ENCODE peak calls at places on chromosomes 1 and 21, in six cellular contexts. A, P, D, K, O and W are unnamed samples. For H3K4me1, the result is how much of the 10 kb centered on the place peaks cover.

GRCh38 chr1:104593418-104594187 is 843.9 kb downstream of the AMY1C start:
- DNase-seq in A (no peak), P (no peak), D (no peak), K (no peak), O (no peak), W (no peak)

GRCh38 chr21:44764319-44765230 is 37.0 kb downstream of the UBE2G2 start:
- DNase-seq in A (no peak), P (no peak), D (no peak), K (peak), O (no peak), W (no peak)

GRCh38 chr1:60394436-60394835 is 320.9 kb upstream of the C1orf87 start:
- DNase-seq in A (no peak), P (no peak), D (no peak), K (no peak), O (no peak), W (no peak)

GRCh38 chr1:19651141-19651737 is 7.1 kb downstream of the NBL1 start:
- DNase-seq in A (peak), P (no peak), D (peak), K (peak), O (no peak), W (no peak)

GRCh38 chr1:228837817-228838716 is 102.8 kb downstream of the RHOU start:
- DNase-seq in A (peak), P (peak), D (no peak), K (peak), O (peak), W (no peak)

GRCh38 chr21:45152265-45152746 is 77.9 kb downstream of the ADARB1 start:
- DNase-seq in A (no peak), P (peak), D (peak), K (no peak), O (no peak), W (no peak)

GRCh38 chr1:55376894-55377293 is 161.7 kb upstream of the USP24 start:
- DNase-seq in A (no peak), P (no peak), D (no peak), K (no peak), O (no peak), W (no peak)

GRCh38 chr1:60575326-60575874 is 501.8 kb upstream of the C1orf87 start:
- DNase-seq in A (no peak), P (no peak), D (no peak), K (no peak), O (no peak), W (no peak)

GRCh38 chr1:149978547-149979023 is 31.9 kb downstream of the OTUD7B start:
- DNase-seq in A (no peak), P (no peak), D (no peak), K (no peak), O (no peak), W (no peak)

GRCh38 chr1:187471555-187471954 is 642.8 kb downstream of the PLA2G4A start:
- DNase-seq in A (no peak), P (no peak), D (no peak), K (peak), O (no peak), W (no peak)

GRCh38 chr1:41599912-41600311 is 115.4 kb upstream of the EDN2 start:
- DNase-seq in A (no peak), P (no peak), D (no peak), K (peak), O (no peak), W (no peak)

GRCh38 chr1:9033363-9033762 is 7.1 kb upstream of the SLC2A7 start:
- DNase-seq in A (no peak), P (no peak), D (no peak), K (no peak), O (no peak), W (no peak)

GRCh38 chr1:216306830-216307229 is 116.4 kb downstream of the USH2A start:
- DNase-seq in A (no peak), P (no peak), D (no peak), K (peak), O (no peak), W (no peak)

GRCh38 chr1:11448375-11449085 is 30.4 kb upstream of the DISP3 start:
- DNase-seq in A (no peak), P (no peak), D (no peak), K (peak), O (no peak), W (no peak)

GRCh38 chr21:34639882-34640788 is 25.2 kb upstream of the RCAN1 start:
- DNase-seq in A (no peak), P (no peak), D (no peak), K (peak), O (no peak), W (no peak)

GRCh38 chr1:212271823-212272498 is 13.2 kb upstream of the PPP2R5A start:
- DNase-seq in A (no peak), P (no peak), D (peak), K (no peak), O (no peak), W (no peak)

GRCh38 chr1:26434161-26434752 is 2.1 kb downstream of the DHDDS start:
- DNase-seq in A (no peak), P (no peak), D (no peak), K (no peak), O (no peak), W (no peak)

GRCh38 chr1:180503274-180503862 is 991 bp upstream of the ACBD6 start:
- DNase-seq in A (no peak), P (no peak), D (no peak), K (peak), O (no peak), W (no peak)

GRCh38 chr1:234863596-234863995 is 253.6 kb upstream of the IRF2BP2 start:
- DNase-seq in A (peak), P (peak), D (no peak), K (peak), O (no peak), W (no peak)

GRCh38 chr1:219085988-219086387 is 87.7 kb upstream of the LYPLAL1 start:
- DNase-seq in A (no peak), P (no peak), D (no peak), K (peak), O (no peak), W (no peak)

GRCh38 chr1:11912000-11912399 is 14.2 kb downstream of the KIAA2013 start:
- DNase-seq in A (no peak), P (no peak), D (no peak), K (no peak), O (no peak), W (no peak)

GRCh38 chr21:31394309-31394708 is 50.2 kb upstream of the TIAM1 start:
- DNase-seq in A (no peak), P (no peak), D (no peak), K (no peak), O (no peak), W (no peak)

GRCh38 chr1:183124259-183124658 is 61.8 kb upstream of the LAMC2 start:
- DNase-seq in A (no peak), P (no peak), D (no peak), K (no peak), O (no peak), W (no peak)

GRCh38 chr1:63624911-63625310 is 31.7 kb downstream of the PGM1 start:
- DNase-seq in A (no peak), P (no peak), D (no peak), K (peak), O (no peak), W (no peak)

GRCh38 chr21:35943752-35944151 is 116.6 kb downstream of the SETD4 start:
- DNase-seq in A (no peak), P (no peak), D (no peak), K (no peak), O (no peak), W (no peak)

GRCh38 chr21:21897275-21897883 is 899.2 kb downstream of the NCAM2 start:
- DNase-seq in A (no peak), P (no peak), D (no peak), K (peak), O (no peak), W (no peak)

GRCh38 chr1:231059566-231060193 is 19.6 kb upstream of the FAM89A start:
- DNase-seq in A (no peak), P (no peak), D (no peak), K (peak), O (no peak), W (no peak)

GRCh38 chr1:160567858-160568682 is 11.2 kb downstream of the CD84 start:
- DNase-seq in A (no peak), P (no peak), D (no peak), K (no peak), O (no peak), W (no peak)
- H3K27ac ChIP-seq in A (no peak), P (peak), D (no peak), K (no peak), O (no peak), W (no peak)

DNA sequence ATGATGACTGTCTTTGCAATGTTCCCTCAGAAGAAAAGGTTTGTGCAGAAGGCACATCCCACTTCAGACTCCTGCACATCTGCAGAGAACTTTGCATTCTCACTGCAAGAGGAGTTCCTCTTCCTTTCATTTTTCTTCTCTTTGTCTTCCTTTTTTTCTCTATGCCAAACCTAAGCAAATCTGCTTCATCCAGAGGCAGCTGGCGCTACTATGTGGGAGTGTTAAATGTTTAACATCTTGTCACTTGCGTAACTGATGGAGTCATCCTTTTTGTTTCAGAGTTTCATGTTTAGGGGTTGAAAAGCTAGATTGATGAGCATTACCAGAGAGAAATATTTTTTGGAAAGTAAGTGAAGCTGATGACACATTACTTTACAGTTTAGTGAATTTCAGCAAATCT is 985 bp upstream of the LRRC53 start:
- DNase-seq in A (no peak), P (no peak), D (no peak), K (peak), O (no peak), W (no peak)
- H3K4me1 ChIP-seq in A (under half), P (under half), D (under half), K (under half), O (under half), W (under half)

DNA sequence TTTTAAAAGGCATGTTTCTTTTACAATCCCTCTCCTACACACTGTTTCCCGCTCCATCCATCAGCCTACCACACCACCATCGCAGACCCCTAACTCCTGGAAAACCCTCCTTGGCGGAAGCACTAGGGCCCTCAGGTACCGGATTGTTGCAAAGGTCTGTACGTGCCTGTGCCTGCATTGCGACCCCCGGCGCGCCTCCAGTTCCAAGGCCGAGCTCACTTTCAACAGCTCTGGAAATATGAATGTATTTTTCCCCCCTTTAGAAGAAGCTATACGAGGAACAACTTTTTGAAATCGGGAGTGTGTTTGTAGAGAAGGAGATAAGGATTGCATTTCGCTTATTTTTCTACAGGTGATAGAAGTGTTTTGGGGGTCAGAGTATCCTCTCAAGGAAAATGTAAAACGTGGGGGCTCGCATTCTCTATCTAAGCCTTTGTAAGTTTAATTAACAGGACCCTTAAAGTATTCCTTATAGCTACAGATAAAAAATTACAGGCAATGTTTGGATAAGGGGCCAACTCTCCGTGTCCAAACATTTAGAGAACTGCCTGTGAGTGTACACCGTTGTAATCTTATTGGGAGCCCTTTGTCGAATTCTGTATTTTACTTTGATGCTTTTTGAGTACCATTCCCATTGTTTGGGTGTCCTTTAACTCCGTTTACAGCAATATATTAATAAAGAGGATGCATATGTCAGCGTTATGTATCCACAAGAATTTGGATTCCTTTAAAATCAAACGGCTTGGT is 5.8 kb downstream of the PRRX1 start:
- DNase-seq in A (no peak), P (no peak), D (no peak), K (peak), O (no peak), W (no peak)
- H3K4me3 ChIP-seq in A (peak), P (no peak), D (no peak), K (peak), O (no peak), W (no peak)

GRCh38 chr1:69827732-69828131 is 260.0 kb downstream of the LRRC7 start:
- DNase-seq in A (no peak), P (no peak), D (no peak), K (no peak), O (no peak), W (no peak)
- H3K27ac ChIP-seq in A (no peak), P (no peak), D (no peak), K (no peak), O (no peak), W (no peak)

GRCh38 chr1:47871799-47872353 is 125.3 kb downstream of the TRABD2B start:
- DNase-seq in A (no peak), P (no peak), D (no peak), K (no peak), O (peak), W (no peak)
- H3K4me1 ChIP-seq in A (under half), P (under half), D (under half), K (under half), O (under half), W (under half)

GRCh38 chr1:90876098-90876497 is 145.7 kb downstream of the ZNF644 start:
- DNase-seq in A (no peak), P (no peak), D (no peak), K (no peak), O (no peak), W (no peak)

GRCh38 chr1:90881034-90881433 is 140.8 kb downstream of the ZNF644 start:
- DNase-seq in A (no peak), P (no peak), D (no peak), K (no peak), O (no peak), W (no peak)

GRCh38 chr1:90879281-90879680 is 142.6 kb downstream of the ZNF644 start:
- DNase-seq in A (no peak), P (no peak), D (no peak), K (peak), O (peak), W (no peak)
- H3K4me3 ChIP-seq in A (no peak), P (no peak), D (no peak), K (no peak), O (no peak), W (no peak)

GRCh38 chr1:178458203-178458602 is 38.6 kb downstream of the CLEC20A start:
- DNase-seq in A (no peak), P (no peak), D (no peak), K (no peak), O (no peak), W (no peak)

GRCh38 chr1:178461676-178462075 is 35.1 kb downstream of the CLEC20A start:
- DNase-seq in A (no peak), P (no peak), D (no peak), K (no peak), O (no peak), W (no peak)

GRCh38 chr1:178464141-178464540 is 32.6 kb downstream of the CLEC20A start:
- DNase-seq in A (no peak), P (no peak), D (no peak), K (no peak), O (no peak), W (no peak)

GRCh38 chr1:178464566-178464965 is 32.2 kb downstream of the CLEC20A start:
- DNase-seq in A (no peak), P (no peak), D (no peak), K (no peak), O (no peak), W (no peak)

GRCh38 chr1:178461104-178461503 is 35.7 kb downstream of the CLEC20A start:
- DNase-seq in A (no peak), P (no peak), D (no peak), K (no peak), O (no peak), W (no peak)
- H3K27ac ChIP-seq in A (no peak), P (no peak), D (no peak), K (no peak), O (no peak), W (no peak)

GRCh38 chr1:32266926-32267645 is 16.0 kb downstream of the LCK start:
- DNase-seq in A (no peak), P (no peak), D (no peak), K (peak), O (no peak), W (no peak)
- H3K4me1 ChIP-seq in A (under half), P (under half), D (under half), K (under half), O (under half), W (under half)

GRCh38 chr1:30756545-30757195 is 904 bp downstream of the LAPTM5 start:
- DNase-seq in A (no peak), P (peak), D (peak), K (peak), O (no peak), W (no peak)
- H3K4me3 ChIP-seq in A (no peak), P (peak), D (peak), K (no peak), O (no peak), W (no peak)